ENCODE peak calls at places on chromosome 2, in ten cellular contexts. One of them, this sample, is unnamed.

GRCh38 chr2:29751390-29751789 is 170.0 kb downstream of the ALK start:
- DNase-seq in fibroblast of lung: no peak
- DNase-seq in astrocyte of the cerebellum: no peak
- DNase-seq in HFF-Myc: no peak
- DNase-seq in GM12865: no peak
- DNase-seq in omental fat pad: no peak
- DNase-seq in CD4-positive, alpha-beta T cell: no peak
- DNase-seq in cardiac muscle cell: no peak
- DNase-seq in esophagus muscularis mucosa: no peak
- DNase-seq in glutamatergic neuron: no peak
- DNase-seq in this sample: no peak

GRCh38 chr2:238846503-238847431 is 1.1 kb upstream of the TWIST2 start:
- DNase-seq in fibroblast of lung: peak; percentile 48
- DNase-seq in astrocyte of the cerebellum: no peak
- DNase-seq in HFF-Myc: no peak
- DNase-seq in GM12865: no peak
- DNase-seq in omental fat pad: no peak
- DNase-seq in CD4-positive, alpha-beta T cell: no peak
- DNase-seq in cardiac muscle cell: no peak
- DNase-seq in esophagus muscularis mucosa: peak; percentile 86
- DNase-seq in glutamatergic neuron: peak; percentile 58
- DNase-seq in this sample: no peak

GRCh38 chr2:47002480-47003381 is 87.1 kb upstream of the MCFD2 start:
- DNase-seq in fibroblast of lung: peak; percentile 49
- DNase-seq in astrocyte of the cerebellum: no peak
- DNase-seq in HFF-Myc: no peak
- DNase-seq in GM12865: no peak
- DNase-seq in omental fat pad: no peak
- DNase-seq in CD4-positive, alpha-beta T cell: no peak
- DNase-seq in cardiac muscle cell: peak; percentile 55
- DNase-seq in esophagus muscularis mucosa: no peak
- DNase-seq in glutamatergic neuron: peak; percentile 63
- DNase-seq in this sample: peak; percentile 12

GRCh38 chr2:121159291-121160144 is 125.5 kb downstream of the TFCP2L1 start:
- DNase-seq in fibroblast of lung: no peak
- DNase-seq in astrocyte of the cerebellum: no peak
- DNase-seq in HFF-Myc: no peak
- DNase-seq in GM12865: no peak
- DNase-seq in omental fat pad: no peak
- DNase-seq in CD4-positive, alpha-beta T cell: no peak
- DNase-seq in cardiac muscle cell: no peak
- DNase-seq in esophagus muscularis mucosa: no peak
- DNase-seq in glutamatergic neuron: no peak
- DNase-seq in this sample: no peak

GRCh38 chr2:190838492-190838910 is 42.1 kb upstream of the GLS start:
- DNase-seq in fibroblast of lung: peak; percentile 75
- DNase-seq in astrocyte of the cerebellum: peak; percentile 47
- DNase-seq in HFF-Myc: no peak
- DNase-seq in GM12865: no peak
- DNase-seq in omental fat pad: no peak
- DNase-seq in CD4-positive, alpha-beta T cell: no peak
- DNase-seq in cardiac muscle cell: no peak
- DNase-seq in esophagus muscularis mucosa: no peak
- DNase-seq in glutamatergic neuron: no peak
- DNase-seq in this sample: no peak

GRCh38 chr2:151927501-151928221 is 99.4 kb upstream of the ARL5A start:
- DNase-seq in fibroblast of lung: no peak
- DNase-seq in astrocyte of the cerebellum: no peak
- DNase-seq in HFF-Myc: no peak
- DNase-seq in GM12865: no peak
- DNase-seq in omental fat pad: no peak
- DNase-seq in CD4-positive, alpha-beta T cell: no peak
- DNase-seq in cardiac muscle cell: no peak
- DNase-seq in esophagus muscularis mucosa: no peak
- DNase-seq in glutamatergic neuron: no peak
- DNase-seq in this sample: peak; percentile 18

GRCh38 chr2:3036432-3037125 is 341.0 kb downstream of the EIPR1 start:
- DNase-seq in fibroblast of lung: no peak
- DNase-seq in astrocyte of the cerebellum: no peak
- DNase-seq in HFF-Myc: no peak
- DNase-seq in GM12865: no peak
- DNase-seq in omental fat pad: no peak
- DNase-seq in CD4-positive, alpha-beta T cell: no peak
- DNase-seq in cardiac muscle cell: no peak
- DNase-seq in esophagus muscularis mucosa: peak; percentile 87
- DNase-seq in glutamatergic neuron: no peak
- DNase-seq in this sample: no peak

GRCh38 chr2:25062461-25062860 is 20.6 kb downstream of the EFR3B start:
- DNase-seq in fibroblast of lung: no peak
- DNase-seq in astrocyte of the cerebellum: no peak
- DNase-seq in HFF-Myc: no peak
- DNase-seq in GM12865: no peak
- DNase-seq in omental fat pad: no peak
- DNase-seq in CD4-positive, alpha-beta T cell: no peak
- DNase-seq in cardiac muscle cell: no peak
- DNase-seq in esophagus muscularis mucosa: no peak
- DNase-seq in glutamatergic neuron: peak; percentile 49
- DNase-seq in this sample: no peak

GRCh38 chr2:133270550-133270949 is 297.7 kb downstream of the NCKAP5 start:
- DNase-seq in fibroblast of lung: no peak
- DNase-seq in astrocyte of the cerebellum: no peak
- DNase-seq in HFF-Myc: no peak
- DNase-seq in GM12865: no peak
- DNase-seq in omental fat pad: no peak
- DNase-seq in CD4-positive, alpha-beta T cell: no peak
- DNase-seq in cardiac muscle cell: no peak
- DNase-seq in esophagus muscularis mucosa: no peak
- DNase-seq in glutamatergic neuron: no peak
- DNase-seq in this sample: no peak

GRCh38 chr2:167049659-167050058 is 161.4 kb downstream of the XIRP2 start:
- DNase-seq in fibroblast of lung: peak; percentile 5
- DNase-seq in astrocyte of the cerebellum: no peak
- DNase-seq in HFF-Myc: no peak
- DNase-seq in GM12865: no peak
- DNase-seq in omental fat pad: no peak
- DNase-seq in CD4-positive, alpha-beta T cell: no peak
- DNase-seq in cardiac muscle cell: no peak
- DNase-seq in esophagus muscularis mucosa: no peak
- DNase-seq in glutamatergic neuron: no peak
- DNase-seq in this sample: no peak

GRCh38 chr2:36662638-36663037 is 33.9 kb upstream of the VIT start:
- DNase-seq in fibroblast of lung: no peak
- DNase-seq in astrocyte of the cerebellum: no peak
- DNase-seq in HFF-Myc: no peak
- DNase-seq in GM12865: no peak
- DNase-seq in omental fat pad: no peak
- DNase-seq in CD4-positive, alpha-beta T cell: no peak
- DNase-seq in cardiac muscle cell: no peak
- DNase-seq in esophagus muscularis mucosa: no peak
- DNase-seq in glutamatergic neuron: no peak
- DNase-seq in this sample: no peak

GRCh38 chr2:36658277-36658748 is 38.2 kb upstream of the VIT start:
- DNase-seq in fibroblast of lung: no peak
- DNase-seq in astrocyte of the cerebellum: no peak
- DNase-seq in HFF-Myc: no peak
- DNase-seq in GM12865: no peak
- DNase-seq in omental fat pad: no peak
- DNase-seq in CD4-positive, alpha-beta T cell: no peak
- DNase-seq in cardiac muscle cell: no peak
- DNase-seq in esophagus muscularis mucosa: no peak
- DNase-seq in glutamatergic neuron: no peak
- DNase-seq in this sample: no peak

GRCh38 chr2:36659218-36659617 is 37.3 kb upstream of the VIT start:
- DNase-seq in fibroblast of lung: no peak
- DNase-seq in astrocyte of the cerebellum: no peak
- DNase-seq in HFF-Myc: no peak
- DNase-seq in GM12865: no peak
- DNase-seq in omental fat pad: no peak
- DNase-seq in CD4-positive, alpha-beta T cell: no peak
- DNase-seq in cardiac muscle cell: no peak
- DNase-seq in esophagus muscularis mucosa: no peak
- DNase-seq in glutamatergic neuron: no peak
- DNase-seq in this sample: no peak

GRCh38 chr2:36657703-36658102 is 38.8 kb upstream of the VIT start:
- DNase-seq in fibroblast of lung: no peak
- DNase-seq in astrocyte of the cerebellum: no peak
- DNase-seq in HFF-Myc: no peak
- DNase-seq in GM12865: no peak
- DNase-seq in omental fat pad: no peak
- DNase-seq in CD4-positive, alpha-beta T cell: no peak
- DNase-seq in cardiac muscle cell: no peak
- DNase-seq in esophagus muscularis mucosa: no peak
- DNase-seq in glutamatergic neuron: no peak
- DNase-seq in this sample: no peak

DNA sequence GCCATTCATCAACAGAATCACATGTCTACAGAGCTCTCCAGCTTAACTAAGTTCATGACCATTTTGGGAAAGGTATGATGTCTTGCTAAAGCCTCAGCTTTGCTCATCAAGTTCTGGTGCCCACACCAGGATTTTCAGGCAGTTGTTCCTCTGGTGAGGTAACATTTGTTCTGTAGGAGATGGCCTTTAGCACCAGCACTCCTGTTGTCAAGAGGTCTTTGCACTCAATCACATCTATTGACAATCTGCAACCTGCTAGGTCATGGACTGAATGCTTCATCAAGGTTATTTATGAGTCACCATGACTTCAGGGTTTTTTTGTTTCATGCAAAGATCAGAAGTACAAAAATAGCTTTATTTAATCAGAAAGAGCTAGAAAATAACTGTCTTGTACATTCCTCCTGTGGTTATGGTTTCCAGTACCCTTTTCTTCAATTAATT is 36.6 kb upstream of the VIT start:
- DNase-seq in fibroblast of lung: no peak
- DNase-seq in astrocyte of the cerebellum: no peak
- DNase-seq in HFF-Myc: no peak
- DNase-seq in GM12865: peak; percentile 25
- DNase-seq in omental fat pad: no peak
- DNase-seq in CD4-positive, alpha-beta T cell: no peak
- DNase-seq in cardiac muscle cell: no peak
- DNase-seq in esophagus muscularis mucosa: no peak
- DNase-seq in glutamatergic neuron: no peak
- DNase-seq in this sample: no peak
- TF ChIP-seq CTCF in fibroblast of lung: no peak
- TF ChIP-seq CTCF in astrocyte of the cerebellum: no peak
- TF ChIP-seq CTCF in HFF-Myc: no peak
- TF ChIP-seq CTCF in GM12865: no peak
- TF ChIP-seq CTCF in omental fat pad: no peak
- TF ChIP-seq CTCF in CD4-positive, alpha-beta T cell: no peak
- TF ChIP-seq CTCF in cardiac muscle cell: no peak
- TF ChIP-seq CTCF in esophagus muscularis mucosa: no peak
- TF ChIP-seq CTCF in glutamatergic neuron: no peak
- TF ChIP-seq CTCF in this sample: no peak

GRCh38 chr2:240412975-240413812 is 22.3 kb upstream of the GPC1 start:
- DNase-seq in fibroblast of lung: no peak
- DNase-seq in astrocyte of the cerebellum: no peak
- DNase-seq in HFF-Myc: no peak
- DNase-seq in GM12865: no peak
- DNase-seq in omental fat pad: no peak
- DNase-seq in CD4-positive, alpha-beta T cell: no peak
- DNase-seq in cardiac muscle cell: no peak
- DNase-seq in esophagus muscularis mucosa: no peak
- DNase-seq in glutamatergic neuron: no peak
- DNase-seq in this sample: no peak
- TF ChIP-seq CTCF in fibroblast of lung: no peak
- TF ChIP-seq CTCF in astrocyte of the cerebellum: no peak
- TF ChIP-seq CTCF in HFF-Myc: no peak
- TF ChIP-seq CTCF in GM12865: peak; percentile 13
- TF ChIP-seq CTCF in omental fat pad: no peak
- TF ChIP-seq CTCF in CD4-positive, alpha-beta T cell: no peak
- TF ChIP-seq CTCF in cardiac muscle cell: no peak
- TF ChIP-seq CTCF in esophagus muscularis mucosa: no peak
- TF ChIP-seq CTCF in glutamatergic neuron: no peak
- TF ChIP-seq CTCF in this sample: no peak

DNA sequence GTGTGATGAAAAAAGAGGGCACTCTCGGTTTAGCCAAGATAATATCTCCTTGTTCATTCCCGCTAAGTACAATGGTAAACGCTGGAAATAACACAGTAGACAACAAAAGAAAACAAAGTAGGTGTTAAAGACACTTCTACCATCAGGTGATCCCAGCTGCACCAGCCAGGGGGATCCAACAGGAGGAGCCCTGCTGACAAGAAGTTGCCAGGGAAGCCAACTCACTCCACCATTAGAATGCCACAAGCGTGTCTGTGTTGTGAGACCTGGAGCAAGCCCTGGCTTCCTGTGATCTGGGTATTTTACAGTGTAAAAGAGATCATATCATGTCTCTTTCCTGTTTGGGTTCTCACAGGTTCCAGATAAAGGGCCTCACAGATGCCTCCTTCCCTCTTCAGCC is 117.0 kb downstream of the GRB14 start:
- DNase-seq in fibroblast of lung: no peak
- DNase-seq in astrocyte of the cerebellum: no peak
- DNase-seq in HFF-Myc: no peak
- DNase-seq in GM12865: no peak
- DNase-seq in omental fat pad: no peak
- DNase-seq in CD4-positive, alpha-beta T cell: no peak
- DNase-seq in cardiac muscle cell: no peak
- DNase-seq in esophagus muscularis mucosa: no peak
- DNase-seq in glutamatergic neuron: no peak
- DNase-seq in this sample: peak; percentile 62
- TF ChIP-seq CTCF in fibroblast of lung: no peak
- TF ChIP-seq CTCF in astrocyte of the cerebellum: no peak
- TF ChIP-seq CTCF in HFF-Myc: peak; percentile 36
- TF ChIP-seq CTCF in GM12865: peak; percentile 12
- TF ChIP-seq CTCF in omental fat pad: no peak
- TF ChIP-seq CTCF in CD4-positive, alpha-beta T cell: no peak
- TF ChIP-seq CTCF in cardiac muscle cell: peak; percentile 28
- TF ChIP-seq CTCF in esophagus muscularis mucosa: no peak
- TF ChIP-seq CTCF in glutamatergic neuron: no peak
- TF ChIP-seq CTCF in this sample: peak; percentile 51

DNA sequence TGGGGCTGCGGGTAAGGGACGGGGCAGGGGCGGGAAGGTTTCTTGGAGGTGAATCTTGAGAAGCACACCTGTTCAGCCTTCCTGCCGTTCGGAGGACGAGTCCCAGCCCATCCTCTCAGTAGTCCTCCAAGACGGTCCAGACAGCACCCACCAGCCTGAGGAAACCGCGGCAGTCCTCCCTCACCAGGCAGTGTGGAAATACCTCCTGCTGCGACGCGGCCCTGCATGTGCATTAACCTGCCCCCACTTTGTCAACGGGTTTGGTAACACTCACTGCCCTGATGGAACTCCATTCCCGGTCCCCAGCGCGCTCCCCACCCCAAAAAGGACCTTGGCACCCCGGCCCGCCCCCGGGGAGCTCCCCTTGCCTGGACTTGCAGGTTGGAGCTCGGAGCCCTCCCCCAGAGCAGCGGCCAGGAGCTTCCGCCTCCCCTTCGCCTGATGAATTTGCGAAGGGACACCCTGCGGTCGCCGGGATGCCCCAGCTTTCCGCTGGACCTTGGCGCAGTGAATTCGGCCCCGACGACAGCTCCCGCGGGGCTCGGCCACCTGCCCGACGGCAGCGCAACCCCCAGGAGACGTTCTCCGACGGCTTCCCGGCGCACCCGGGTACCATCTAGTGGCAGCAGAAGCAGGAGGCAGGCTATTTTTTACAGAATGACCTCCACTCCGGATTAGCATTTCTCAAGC is 31.5 kb downstream of the ACVR1C start:
- DNase-seq in fibroblast of lung: peak; percentile 10
- DNase-seq in astrocyte of the cerebellum: no peak
- DNase-seq in HFF-Myc: no peak
- DNase-seq in GM12865: peak; percentile 52
- DNase-seq in omental fat pad: no peak
- DNase-seq in CD4-positive, alpha-beta T cell: peak; percentile 51
- DNase-seq in cardiac muscle cell: peak; percentile 44
- DNase-seq in esophagus muscularis mucosa: no peak
- DNase-seq in glutamatergic neuron: peak; percentile 78
- DNase-seq in this sample: peak; percentile 73
- TF ChIP-seq CTCF in fibroblast of lung: peak; percentile 31
- TF ChIP-seq CTCF in astrocyte of the cerebellum: peak; percentile 48
- TF ChIP-seq CTCF in HFF-Myc: no peak
- TF ChIP-seq CTCF in GM12865: peak; percentile 56
- TF ChIP-seq CTCF in omental fat pad: no peak
- TF ChIP-seq CTCF in CD4-positive, alpha-beta T cell: peak; percentile 68
- TF ChIP-seq CTCF in cardiac muscle cell: peak; percentile 52
- TF ChIP-seq CTCF in esophagus muscularis mucosa: no peak
- TF ChIP-seq CTCF in glutamatergic neuron: peak; percentile 38
- TF ChIP-seq CTCF in this sample: no peak

This sample was measured in Calu3.